ENCODE peak calls at places on chromosomes 5 and 9, in six cellular contexts. E is H1, Y is cardiac muscle cell, T is Peyer's patch, B is fibroblast of villous mesenchyme, N is hepatocyte. Q is an unnamed sample.

GRCh38 chr9:130212543-130213297 is 40.5 kb downstream of the NCS1 start:
- DNase-seq in E (no peak), Y (no peak), T (no peak), B (no peak), N (no peak), Q (no peak)

GRCh38 chr9:14366071-14366470 is 52.1 kb upstream of the NFIB start:
- DNase-seq in E (no peak), Y (no peak), T (no peak), B (peak), N (peak), Q (no peak)

GRCh38 chr5:150781706-150782614 is 3.4 kb downstream of the SMIM3 start:
- DNase-seq in E (no peak), Y (no peak), T (peak), B (peak), N (peak), Q (no peak)

GRCh38 chr5:146947181-146947941 is 68.8 kb upstream of the PPP2R2B start:
- DNase-seq in E (no peak), Y (peak), T (no peak), B (peak), N (peak), Q (peak)

GRCh38 chr5:5341531-5342292 is 80.8 kb upstream of the ICE1 start:
- DNase-seq in E (no peak), Y (no peak), T (no peak), B (peak), N (no peak), Q (no peak)

GRCh38 chr5:9015250-9015936 is 530.5 kb downstream of the SEMA5A start:
- DNase-seq in E (no peak), Y (no peak), T (no peak), B (peak), N (no peak), Q (no peak)

GRCh38 chr9:136124976-136125692 is 6.5 kb upstream of the TMEM250 start:
- DNase-seq in E (no peak), Y (no peak), T (no peak), B (no peak), N (no peak), Q (no peak)

GRCh38 chr9:26132913-26133312 is 454.7 kb upstream of the TUSC1 start:
- DNase-seq in E (no peak), Y (no peak), T (no peak), B (no peak), N (no peak), Q (no peak)

GRCh38 chr5:159908201-159908940 is 7.9 kb upstream of the ADRA1B start:
- DNase-seq in E (no peak), Y (no peak), T (no peak), B (no peak), N (no peak), Q (no peak)

GRCh38 chr9:19286634-19287188 is 56.2 kb downstream of the DENND4C start:
- DNase-seq in E (no peak), Y (peak), T (peak), B (peak), N (no peak), Q (peak)

GRCh38 chr5:17400724-17401508 is 97.1 kb upstream of the TAF11L2 start:
- DNase-seq in E (no peak), Y (no peak), T (no peak), B (no peak), N (no peak), Q (no peak)

GRCh38 chr9:128193469-128194096 is 2.2 kb upstream of the CIZ1 start:
- DNase-seq in E (no peak), Y (no peak), T (no peak), B (no peak), N (no peak), Q (no peak)

GRCh38 chr5:180938294-180938693 is 39.3 kb downstream of the BTNL8 start:
- DNase-seq in E (no peak), Y (no peak), T (no peak), B (no peak), N (no peak), Q (no peak)

GRCh38 chr9:120928720-120929389 is 2.3 kb upstream of the TRAF1 start:
- DNase-seq in E (no peak), Y (peak), T (peak), B (peak), N (peak), Q (no peak)

GRCh38 chr5:127031863-127032232 is 1.5 kb upstream of the MARCHF3 start:
- DNase-seq in E (no peak), Y (no peak), T (no peak), B (no peak), N (no peak), Q (no peak)

GRCh38 chr5:141850183-141850768 is 27.9 kb downstream of the PCDH1 start:
- DNase-seq in E (no peak), Y (peak), T (peak), B (peak), N (peak), Q (no peak)

GRCh38 chr5:98397081-98397480 is 376.4 kb upstream of the RGMB start:
- DNase-seq in E (no peak), Y (no peak), T (no peak), B (peak), N (no peak), Q (no peak)

GRCh38 chr5:116685069-116685468 is 110.4 kb upstream of the SEMA6A start:
- DNase-seq in E (no peak), Y (peak), T (no peak), B (no peak), N (no peak), Q (no peak)

GRCh38 chr9:114484215-114484853 is 20.9 kb downstream of the WHRN start:
- DNase-seq in E (no peak), Y (no peak), T (no peak), B (no peak), N (no peak), Q (no peak)

GRCh38 chr5:67152400-67152799 is 44.2 kb downstream of the CD180 start:
- DNase-seq in E (no peak), Y (no peak), T (no peak), B (no peak), N (no peak), Q (no peak)

GRCh38 chr9:114203410-114204140 is 48.2 kb downstream of the COL27A1 start:
- DNase-seq in E (no peak), Y (no peak), T (no peak), B (peak), N (no peak), Q (no peak)

GRCh38 chr9:30677256-30677655 is 1707.2 kb upstream of the ACO1 start:
- DNase-seq in E (no peak), Y (no peak), T (no peak), B (no peak), N (no peak), Q (no peak)

GRCh38 chr5:140362875-140363630 is 3.1 kb downstream of the SLC4A9 start:
- DNase-seq in E (no peak), Y (peak), T (peak), B (peak), N (peak), Q (no peak)

GRCh38 chr5:158382473-158382872 is 523.5 kb upstream of the CLINT1 start:
- DNase-seq in E (peak), Y (no peak), T (peak), B (peak), N (peak), Q (no peak)

GRCh38 chr9:115373000-115373709 is 255.2 kb upstream of the TNC start:
- DNase-seq in E (no peak), Y (no peak), T (peak), B (peak), N (peak), Q (no peak)

GRCh38 chr5:169107316-169107715 is 193.6 kb downstream of the SLIT3 start:
- DNase-seq in E (no peak), Y (no peak), T (no peak), B (no peak), N (no peak), Q (no peak)

GRCh38 chr5:170536498-170536897 is 32.7 kb downstream of the KCNIP1 start:
- DNase-seq in E (no peak), Y (no peak), T (no peak), B (no peak), N (no peak), Q (no peak)

GRCh38 chr9:105243015-105243686 is 1.3 kb upstream of the SLC44A1 start:
- DNase-seq in E (no peak), Y (no peak), T (no peak), B (peak), N (no peak), Q (no peak)

GRCh38 chr9:110083866-110084265 is 124.1 kb downstream of the C9orf152 start:
- DNase-seq in E (no peak), Y (no peak), T (no peak), B (no peak), N (no peak), Q (no peak)

GRCh38 chr9:125467341-125467740 is 205.7 kb downstream of the GAPVD1 start:
- DNase-seq in E (no peak), Y (no peak), T (no peak), B (no peak), N (no peak), Q (no peak)

DNA sequence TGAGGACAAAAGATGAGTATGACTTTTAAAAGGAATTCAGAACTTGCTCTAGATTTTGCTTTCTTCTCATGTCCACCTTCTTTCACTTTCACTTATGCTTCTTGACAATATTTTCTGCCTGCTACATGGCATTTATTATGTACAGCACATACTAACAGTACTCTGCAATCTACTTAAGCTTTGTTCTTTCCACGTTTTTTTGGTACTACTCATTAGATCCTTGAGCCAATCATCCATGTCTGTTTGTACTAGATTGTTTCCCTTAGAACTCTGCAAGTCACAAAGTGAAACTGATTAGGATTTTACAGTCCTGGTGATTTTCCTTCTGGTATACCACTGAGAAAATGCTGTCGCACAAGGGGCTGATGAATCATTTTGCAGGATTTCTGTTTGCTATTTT is 78.3 kb downstream of the PARP8 start:
- DNase-seq in E (no peak), Y (no peak), T (no peak), B (peak), N (peak), Q (no peak)
- H3K4me3 ChIP-seq in E (no peak), Y (no peak), T (no peak), B (peak), N (peak), Q (no peak)

DNA sequence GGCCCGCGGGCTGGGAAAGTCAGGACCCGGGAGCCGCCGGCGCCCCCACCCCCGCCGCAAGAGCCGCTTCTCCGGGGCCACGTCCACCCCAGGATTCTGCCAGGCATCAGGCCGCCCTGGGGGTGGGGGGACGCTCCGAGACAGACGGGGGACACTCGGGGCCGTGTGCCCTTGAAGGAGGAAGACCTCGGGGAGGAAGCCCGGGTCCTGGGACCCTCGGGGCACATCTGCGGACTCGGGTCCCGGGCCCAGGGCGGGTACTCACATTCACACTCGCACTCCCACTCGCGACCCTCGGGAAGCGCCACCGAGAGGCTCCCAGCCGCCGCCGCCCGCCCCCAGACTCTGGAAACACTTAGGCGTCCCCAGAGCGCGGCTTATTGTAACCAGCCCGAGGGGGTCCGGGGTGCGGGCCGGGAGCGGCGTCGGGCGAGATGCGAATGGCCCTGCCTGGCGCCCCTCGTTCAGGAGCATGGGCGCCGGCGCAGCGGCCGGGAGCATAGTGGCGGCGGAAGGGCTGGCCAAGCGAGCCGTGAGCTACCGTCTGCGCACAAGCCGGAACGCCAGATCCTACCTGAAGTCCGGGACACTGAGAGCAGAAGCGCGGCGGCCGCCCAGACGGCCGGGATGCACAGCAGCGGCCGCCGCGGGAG is 609 bp downstream of the ROR2 start:
- DNase-seq in E (no peak), Y (peak), T (no peak), B (peak), N (peak), Q (no peak)
- H3K4me3 ChIP-seq in E (peak), Y (peak), T (peak), B (peak), N (peak), Q (peak)

GRCh38 chr5:34748431-34748830 is 90.5 kb upstream of the TTC23L start:
- DNase-seq in E (no peak), Y (no peak), T (no peak), B (no peak), N (no peak), Q (no peak)

GRCh38 chr5:34743878-34744277 is 87.8 kb downstream of the RAI14 start:
- DNase-seq in E (no peak), Y (peak), T (no peak), B (peak), N (peak), Q (no peak)

GRCh38 chr5:34751807-34752736 is 86.9 kb upstream of the TTC23L start:
- DNase-seq in E (no peak), Y (no peak), T (no peak), B (peak), N (no peak), Q (peak)

DNA sequence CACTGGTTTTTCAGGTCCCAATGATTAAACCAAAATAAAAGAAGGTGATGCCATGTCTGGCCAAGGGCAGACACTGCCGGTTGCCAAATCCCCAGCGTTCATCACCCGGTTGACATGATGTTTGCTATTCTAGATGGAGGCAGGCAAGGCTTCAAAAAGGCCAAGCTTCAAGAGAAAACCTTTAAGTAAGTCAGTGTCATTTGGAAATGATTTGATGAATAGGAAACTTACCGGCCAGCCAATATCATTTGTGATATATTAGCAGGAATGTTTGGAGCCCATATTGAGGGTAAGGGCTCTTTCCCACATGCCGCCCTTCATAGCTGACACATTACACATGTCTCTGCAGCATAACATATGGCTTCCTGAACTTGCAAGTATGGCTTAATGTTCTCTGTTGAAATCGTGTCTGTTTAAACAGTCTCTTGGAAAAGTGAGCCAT is 89.5 kb upstream of the TTC23L start:
- DNase-seq in E (no peak), Y (no peak), T (no peak), B (peak), N (no peak), Q (no peak)
- H3K4me3 ChIP-seq in E (no peak), Y (no peak), T (no peak), B (no peak), N (no peak), Q (no peak)

GRCh38 chr5:68656936-68657857 is 436.6 kb upstream of the SLC30A5 start:
- DNase-seq in E (peak), Y (no peak), T (no peak), B (no peak), N (no peak), Q (no peak)
- H3K4me3 ChIP-seq in E (no peak), Y (no peak), T (no peak), B (no peak), N (no peak), Q (no peak)

GRCh38 chr5:14920121-14920520 is 48.5 kb upstream of the ANKH start:
- DNase-seq in E (no peak), Y (no peak), T (no peak), B (no peak), N (no peak), Q (no peak)
- H3K4me3 ChIP-seq in E (no peak), Y (no peak), T (no peak), B (no peak), N (no peak), Q (no peak)

GRCh38 chr9:122126340-122127333 is 32.9 kb downstream of the NDUFA8 start:
- DNase-seq in E (no peak), Y (no peak), T (no peak), B (no peak), N (peak), Q (no peak)
- H3K4me3 ChIP-seq in E (peak), Y (peak), T (no peak), B (peak), N (peak), Q (no peak)

GRCh38 chr9:102967979-102968378 is 27.2 kb upstream of the CYLC2 start:
- DNase-seq in E (no peak), Y (no peak), T (no peak), B (no peak), N (no peak), Q (no peak)

GRCh38 chr9:102972780-102973179 is 22.4 kb upstream of the CYLC2 start:
- DNase-seq in E (no peak), Y (no peak), T (no peak), B (no peak), N (no peak), Q (no peak)

GRCh38 chr9:102966999-102967398 is 28.1 kb upstream of the CYLC2 start:
- DNase-seq in E (no peak), Y (no peak), T (no peak), B (no peak), N (no peak), Q (no peak)
- H3K4me3 ChIP-seq in E (no peak), Y (no peak), T (no peak), B (no peak), N (no peak), Q (no peak)

Q was measured in LNCaP clone FGC.